ENCODE peak calls at places on chromosomes 4 and X, in four cellular contexts. One of them, this sample, is unnamed.

GRCh38 chr4:162683659-162684370 is 482.9 kb downstream of the NAF1 start:
- DNase-seq in stomach: no peak
- DNase-seq in GM23248: no peak
- DNase-seq in ascending aorta: no peak
- DNase-seq in this sample: no peak

GRCh38 chr4:48939785-48940184 is 33.2 kb upstream of the OCIAD2 start:
- DNase-seq in ascending aorta: no peak
- DNase-seq in stomach: no peak
- DNase-seq in GM23248: peak
- DNase-seq in this sample: peak

GRCh38 chr4:1210971-1211370 is 38.0 kb downstream of the CTBP1 start:
- DNase-seq in GM23248: no peak
- DNase-seq in stomach: no peak
- DNase-seq in ascending aorta: no peak
- DNase-seq in this sample: no peak

GRCh38 chrX:76893930-76894329 is 466.4 kb downstream of the MAGEE1 start:
- DNase-seq in GM23248: peak
- DNase-seq in stomach: no peak
- DNase-seq in ascending aorta: no peak
- DNase-seq in this sample: no peak

GRCh38 chr4:76250962-76251361 is 559 bp upstream of the FAM47E start:
- DNase-seq in GM23248: no peak
- DNase-seq in ascending aorta: no peak
- DNase-seq in stomach: no peak
- DNase-seq in this sample: peak

GRCh38 chrX:12383196-12383595 is 244.9 kb downstream of the FRMPD4 start:
- DNase-seq in ascending aorta: no peak
- DNase-seq in GM23248: no peak
- DNase-seq in stomach: no peak
- DNase-seq in this sample: no peak

GRCh38 chr4:2700031-2700430 is 56.1 kb downstream of the TNIP2 start:
- DNase-seq in ascending aorta: no peak
- DNase-seq in GM23248: no peak
- DNase-seq in stomach: no peak
- DNase-seq in this sample: no peak

GRCh38 chrX:154135458-154136229 is 8.4 kb upstream of the OPN1LW start:
- DNase-seq in GM23248: peak
- DNase-seq in stomach: no peak
- DNase-seq in ascending aorta: no peak
- DNase-seq in this sample: peak

GRCh38 chr4:166252487-166253402 is 379.7 kb downstream of the TLL1 start:
- DNase-seq in GM23248: peak
- DNase-seq in ascending aorta: no peak
- DNase-seq in stomach: no peak
- DNase-seq in this sample: no peak

GRCh38 chr4:74268643-74269042 is 39.6 kb upstream of the EPGN start:
- DNase-seq in stomach: no peak
- DNase-seq in ascending aorta: no peak
- DNase-seq in GM23248: no peak
- DNase-seq in this sample: no peak

GRCh38 chr4:107800058-107800457 is 24.7 kb upstream of the SGMS2 start:
- DNase-seq in GM23248: no peak
- DNase-seq in ascending aorta: no peak
- DNase-seq in stomach: no peak
- DNase-seq in this sample: no peak

GRCh38 chr4:86664959-86665358 is 70.8 kb downstream of the PTPN13 start:
- DNase-seq in GM23248: peak
- DNase-seq in stomach: no peak
- DNase-seq in ascending aorta: no peak
- DNase-seq in this sample: no peak

GRCh38 chrX:148385471-148385870 is 114.9 kb upstream of the AFF2 start:
- DNase-seq in stomach: no peak
- DNase-seq in ascending aorta: no peak
- DNase-seq in GM23248: no peak
- DNase-seq in this sample: no peak

GRCh38 chr4:20662851-20663250 is 37.4 kb upstream of the PACRGL start:
- DNase-seq in stomach: no peak
- DNase-seq in ascending aorta: no peak
- DNase-seq in GM23248: peak
- DNase-seq in this sample: no peak

GRCh38 chr4:57303012-57303751 is 193.0 kb upstream of the IGFBP7 start:
- DNase-seq in GM23248: no peak
- DNase-seq in ascending aorta: no peak
- DNase-seq in stomach: no peak
- DNase-seq in this sample: peak

GRCh38 chr4:82733636-82734035 is 65.0 kb downstream of the SCD5 start:
- DNase-seq in GM23248: peak
- DNase-seq in stomach: no peak
- DNase-seq in ascending aorta: no peak
- DNase-seq in this sample: no peak

GRCh38 chr4:107519057-107519456 is 201.0 kb downstream of the PAPSS1 start:
- DNase-seq in stomach: peak
- DNase-seq in ascending aorta: no peak
- DNase-seq in GM23248: peak
- DNase-seq in this sample: no peak

GRCh38 chr4:3709061-3709845 is 56.9 kb upstream of the ADRA2C start:
- DNase-seq in GM23248: no peak
- DNase-seq in stomach: no peak
- DNase-seq in ascending aorta: no peak
- DNase-seq in this sample: no peak

GRCh38 chr4:7466215-7466614 is 31.5 kb upstream of the PSAPL1 start:
- DNase-seq in ascending aorta: no peak
- DNase-seq in GM23248: no peak
- DNase-seq in stomach: no peak
- DNase-seq in this sample: no peak

GRCh38 chr4:101262683-101263082 is 84.6 kb downstream of the PPP3CA start:
- DNase-seq in GM23248: no peak
- DNase-seq in ascending aorta: no peak
- DNase-seq in stomach: no peak
- DNase-seq in this sample: no peak

GRCh38 chrX:112218388-112218787 is 135.8 kb upstream of the TRPC5 start:
- DNase-seq in stomach: no peak
- DNase-seq in ascending aorta: no peak
- DNase-seq in GM23248: no peak
- DNase-seq in this sample: no peak

GRCh38 chr4:132227349-132228165 is 921.5 kb upstream of the PCDH10 start:
- DNase-seq in GM23248: peak
- DNase-seq in stomach: no peak
- DNase-seq in ascending aorta: no peak
- DNase-seq in this sample: peak

GRCh38 chrX:137194164-137194563 is 160.4 kb upstream of the GPR101 start:
- DNase-seq in GM23248: peak
- DNase-seq in ascending aorta: no peak
- DNase-seq in stomach: peak
- DNase-seq in this sample: no peak

GRCh38 chrX:109848451-109849050 is 115.5 kb upstream of the ACSL4 start:
- DNase-seq in GM23248: no peak
- DNase-seq in ascending aorta: no peak
- DNase-seq in stomach: no peak
- DNase-seq in this sample: no peak

GRCh38 chrX:74578137-74578536 is 36.3 kb downstream of the RLIM start:
- DNase-seq in ascending aorta: no peak
- DNase-seq in GM23248: no peak
- DNase-seq in stomach: no peak
- DNase-seq in this sample: no peak

GRCh38 chr4:53886090-53886489 is 178.3 kb downstream of the CHIC2 start:
- DNase-seq in ascending aorta: no peak
- DNase-seq in stomach: no peak
- DNase-seq in GM23248: no peak
- DNase-seq in this sample: no peak

GRCh38 chrX:20053537-20053936 is 62.7 kb upstream of the BCLAF3 start:
- DNase-seq in GM23248: no peak
- DNase-seq in ascending aorta: no peak
- DNase-seq in stomach: no peak
- DNase-seq in this sample: no peak

GRCh38 chrX:106899841-106900240 is 3.3 kb downstream of the RIPPLY1 start:
- DNase-seq in ascending aorta: no peak
- DNase-seq in GM23248: no peak
- DNase-seq in stomach: no peak
- DNase-seq in this sample: no peak

GRCh38 chrX:103356897-103357296 is 591 bp downstream of the TCEAL9 start:
- DNase-seq in GM23248: peak
- DNase-seq in stomach: no peak
- DNase-seq in ascending aorta: no peak
- DNase-seq in this sample: peak

GRCh38 chr4:153383131-153383530 is 38.6 kb downstream of the MND1 start:
- DNase-seq in stomach: no peak
- DNase-seq in GM23248: no peak
- DNase-seq in ascending aorta: no peak
- DNase-seq in this sample: no peak

GRCh38 chr4:136088231-136088630 is 1444.1 kb downstream of the PCDH18 start:
- DNase-seq in GM23248: no peak
- DNase-seq in ascending aorta: no peak
- DNase-seq in stomach: no peak
- DNase-seq in this sample: no peak

GRCh38 chr4:88017516-88018302 is 10.3 kb downstream of the PKD2 start:
- DNase-seq in stomach: no peak
- DNase-seq in ascending aorta: no peak
- DNase-seq in GM23248: peak
- DNase-seq in this sample: peak

GRCh38 chr4:164880489-164881262 is 3.7 kb downstream of the APELA start:
- DNase-seq in GM23248: no peak
- DNase-seq in ascending aorta: no peak
- DNase-seq in stomach: no peak
- DNase-seq in this sample: no peak

GRCh38 chr4:170087163-170087700 is 2.5 kb downstream of the AADAT start:
- DNase-seq in stomach: no peak
- DNase-seq in ascending aorta: no peak
- DNase-seq in GM23248: peak
- DNase-seq in this sample: no peak